ENCODE peak calls at places on chromosomes 3 and 15, in ten cellular contexts. One of them, this sample, is unnamed.

GRCh38 chr3:193039058-193039457 is 121.4 kb upstream of the MB21D2 start:
- DNase-seq in CD4-positive, alpha-beta T cell: no peak
- DNase-seq in HT-29: no peak
- DNase-seq in stimulated activated CD8-positive, alpha-beta memory T cell treated with anti-CD3 and anti-CD28 coated beads, Interleukin-7, amount 100 ng/mL, for 1 hour: no peak
- DNase-seq in NCI-H2081: no peak
- DNase-seq in NCI-H1105: no peak
- DNase-seq in adipocyte: no peak
- DNase-seq in foreskin melanocyte: no peak
- DNase-seq in GM03348: no peak
- DNase-seq in kidney epithelial cell: no peak
- DNase-seq in this sample: no peak

GRCh38 chr3:8851703-8852102 is 82.3 kb upstream of the OXTR start:
- DNase-seq in NCI-H2081: no peak
- DNase-seq in HT-29: no peak
- DNase-seq in NCI-H1105: no peak
- DNase-seq in GM03348: peak
- DNase-seq in stimulated activated CD8-positive, alpha-beta memory T cell treated with anti-CD3 and anti-CD28 coated beads, Interleukin-7, amount 100 ng/mL, for 1 hour: no peak
- DNase-seq in CD4-positive, alpha-beta T cell: no peak
- DNase-seq in adipocyte: peak
- DNase-seq in kidney epithelial cell: peak
- DNase-seq in foreskin melanocyte: no peak
- DNase-seq in this sample: no peak

GRCh38 chr3:161371441-161372320 is at the start of gene SPTSSB:
- DNase-seq in NCI-H1105: peak
- DNase-seq in kidney epithelial cell: peak
- DNase-seq in HT-29: peak
- DNase-seq in GM03348: peak
- DNase-seq in foreskin melanocyte: peak
- DNase-seq in NCI-H2081: peak
- DNase-seq in stimulated activated CD8-positive, alpha-beta memory T cell treated with anti-CD3 and anti-CD28 coated beads, Interleukin-7, amount 100 ng/mL, for 1 hour: peak
- DNase-seq in CD4-positive, alpha-beta T cell: peak
- DNase-seq in adipocyte: peak
- DNase-seq in this sample: no peak

GRCh38 chr15:37425541-37425940 is 325.2 kb upstream of the MEIS2 start:
- DNase-seq in foreskin melanocyte: no peak
- DNase-seq in CD4-positive, alpha-beta T cell: no peak
- DNase-seq in adipocyte: peak
- DNase-seq in stimulated activated CD8-positive, alpha-beta memory T cell treated with anti-CD3 and anti-CD28 coated beads, Interleukin-7, amount 100 ng/mL, for 1 hour: no peak
- DNase-seq in GM03348: peak
- DNase-seq in kidney epithelial cell: no peak
- DNase-seq in NCI-H1105: no peak
- DNase-seq in NCI-H2081: no peak
- DNase-seq in HT-29: no peak
- DNase-seq in this sample: no peak

GRCh38 chr15:49438970-49439631 is 16.1 kb downstream of the FGF7 start:
- DNase-seq in stimulated activated CD8-positive, alpha-beta memory T cell treated with anti-CD3 and anti-CD28 coated beads, Interleukin-7, amount 100 ng/mL, for 1 hour: no peak
- DNase-seq in HT-29: no peak
- DNase-seq in CD4-positive, alpha-beta T cell: no peak
- DNase-seq in kidney epithelial cell: no peak
- DNase-seq in foreskin melanocyte: no peak
- DNase-seq in NCI-H2081: no peak
- DNase-seq in GM03348: no peak
- DNase-seq in NCI-H1105: no peak
- DNase-seq in adipocyte: no peak
- DNase-seq in this sample: peak

GRCh38 chr3:36991923-36992805 is 767 bp downstream of the EPM2AIP1 start:
- DNase-seq in kidney epithelial cell: peak
- DNase-seq in NCI-H2081: no peak
- DNase-seq in stimulated activated CD8-positive, alpha-beta memory T cell treated with anti-CD3 and anti-CD28 coated beads, Interleukin-7, amount 100 ng/mL, for 1 hour: no peak
- DNase-seq in foreskin melanocyte: peak
- DNase-seq in NCI-H1105: no peak
- DNase-seq in CD4-positive, alpha-beta T cell: no peak
- DNase-seq in HT-29: peak
- DNase-seq in adipocyte: peak
- DNase-seq in GM03348: peak
- DNase-seq in this sample: no peak

GRCh38 chr15:49096090-49096750 is 50.0 kb upstream of the SECISBP2L start:
- DNase-seq in stimulated activated CD8-positive, alpha-beta memory T cell treated with anti-CD3 and anti-CD28 coated beads, Interleukin-7, amount 100 ng/mL, for 1 hour: no peak
- DNase-seq in CD4-positive, alpha-beta T cell: no peak
- DNase-seq in kidney epithelial cell: no peak
- DNase-seq in GM03348: no peak
- DNase-seq in foreskin melanocyte: no peak
- DNase-seq in adipocyte: no peak
- DNase-seq in NCI-H1105: no peak
- DNase-seq in NCI-H2081: no peak
- DNase-seq in HT-29: no peak
- DNase-seq in this sample: no peak

GRCh38 chr3:138513073-138513843 is 78.8 kb downstream of the ESYT3 start:
- DNase-seq in foreskin melanocyte: no peak
- DNase-seq in HT-29: no peak
- DNase-seq in CD4-positive, alpha-beta T cell: no peak
- DNase-seq in NCI-H2081: no peak
- DNase-seq in stimulated activated CD8-positive, alpha-beta memory T cell treated with anti-CD3 and anti-CD28 coated beads, Interleukin-7, amount 100 ng/mL, for 1 hour: no peak
- DNase-seq in NCI-H1105: no peak
- DNase-seq in adipocyte: no peak
- DNase-seq in GM03348: no peak
- DNase-seq in kidney epithelial cell: no peak
- DNase-seq in this sample: no peak

GRCh38 chr15:88932271-88932874 is 19.2 kb upstream of the MFGE8 start:
- DNase-seq in stimulated activated CD8-positive, alpha-beta memory T cell treated with anti-CD3 and anti-CD28 coated beads, Interleukin-7, amount 100 ng/mL, for 1 hour: no peak
- DNase-seq in NCI-H1105: no peak
- DNase-seq in HT-29: no peak
- DNase-seq in adipocyte: no peak
- DNase-seq in foreskin melanocyte: peak
- DNase-seq in CD4-positive, alpha-beta T cell: no peak
- DNase-seq in kidney epithelial cell: no peak
- DNase-seq in NCI-H2081: no peak
- DNase-seq in GM03348: no peak
- DNase-seq in this sample: no peak

GRCh38 chr3:4776980-4777581 is 202.2 kb upstream of the BHLHE40 start:
- DNase-seq in CD4-positive, alpha-beta T cell: no peak
- DNase-seq in adipocyte: peak
- DNase-seq in HT-29: no peak
- DNase-seq in NCI-H1105: no peak
- DNase-seq in NCI-H2081: no peak
- DNase-seq in kidney epithelial cell: no peak
- DNase-seq in stimulated activated CD8-positive, alpha-beta memory T cell treated with anti-CD3 and anti-CD28 coated beads, Interleukin-7, amount 100 ng/mL, for 1 hour: no peak
- DNase-seq in foreskin melanocyte: peak
- DNase-seq in GM03348: peak
- DNase-seq in this sample: no peak

GRCh38 chr15:89051875-89052274 is 36.4 kb upstream of the ABHD2 start:
- DNase-seq in stimulated activated CD8-positive, alpha-beta memory T cell treated with anti-CD3 and anti-CD28 coated beads, Interleukin-7, amount 100 ng/mL, for 1 hour: no peak
- DNase-seq in NCI-H2081: no peak
- DNase-seq in foreskin melanocyte: no peak
- DNase-seq in GM03348: peak
- DNase-seq in NCI-H1105: no peak
- DNase-seq in kidney epithelial cell: no peak
- DNase-seq in HT-29: no peak
- DNase-seq in adipocyte: peak
- DNase-seq in CD4-positive, alpha-beta T cell: no peak
- DNase-seq in this sample: no peak

GRCh38 chr3:115833074-115833473 is 209.8 kb downstream of the GAP43 start:
- DNase-seq in NCI-H2081: no peak
- DNase-seq in GM03348: peak
- DNase-seq in CD4-positive, alpha-beta T cell: no peak
- DNase-seq in HT-29: no peak
- DNase-seq in stimulated activated CD8-positive, alpha-beta memory T cell treated with anti-CD3 and anti-CD28 coated beads, Interleukin-7, amount 100 ng/mL, for 1 hour: no peak
- DNase-seq in kidney epithelial cell: no peak
- DNase-seq in adipocyte: peak
- DNase-seq in foreskin melanocyte: no peak
- DNase-seq in NCI-H1105: no peak
- DNase-seq in this sample: no peak

GRCh38 chr15:78979456-78980320 is 34.8 kb upstream of the CTSH start:
- DNase-seq in NCI-H1105: peak
- DNase-seq in kidney epithelial cell: no peak
- DNase-seq in HT-29: peak
- DNase-seq in stimulated activated CD8-positive, alpha-beta memory T cell treated with anti-CD3 and anti-CD28 coated beads, Interleukin-7, amount 100 ng/mL, for 1 hour: no peak
- DNase-seq in foreskin melanocyte: peak
- DNase-seq in CD4-positive, alpha-beta T cell: peak
- DNase-seq in GM03348: peak
- DNase-seq in adipocyte: peak
- DNase-seq in NCI-H2081: peak
- DNase-seq in this sample: no peak